ENCODE peak calls at places on chromosomes 5 and 9, in four cellular contexts. Z is left lobe of liver, A is SJSA1, I is fibroblast of pulmonary artery. X is an unnamed sample.

GRCh38 chr9:137506274-137506673 is 43.9 kb downstream of the PNPLA7 start:
- DNase-seq in Z (no peak), A (no peak), I (no peak), X (no peak)

GRCh38 chr5:68465934-68466551 is 250.5 kb downstream of the PIK3R1 start:
- DNase-seq in Z (no peak), A (no peak), I (no peak), X (no peak)

GRCh38 chr5:168047043-168047668 is 244.3 kb upstream of the WWC1 start:
- DNase-seq in Z (peak), A (peak), I (peak), X (no peak)

GRCh38 chr9:71814226-71814625 is 45.9 kb upstream of the CEMIP2 start:
- DNase-seq in Z (no peak), A (no peak), I (peak), X (no peak)

GRCh38 chr9:137531099-137531765 is 19.0 kb downstream of the PNPLA7 start:
- DNase-seq in Z (no peak), A (no peak), I (no peak), X (no peak)

GRCh38 chr9:15299374-15299939 is 7.6 kb downstream of the TTC39B start:
- DNase-seq in Z (no peak), A (no peak), I (no peak), X (no peak)

GRCh38 chr5:151585970-151586369 is 5.2 kb downstream of the FAT2 start:
- DNase-seq in Z (no peak), A (no peak), I (no peak), X (no peak)

GRCh38 chr9:109335929-109336328 is 15.1 kb upstream of the EPB41L4B start:
- DNase-seq in Z (no peak), A (no peak), I (no peak), X (peak)

GRCh38 chr5:73625314-73625904 is 587 bp upstream of the ARHGEF28 start:
- DNase-seq in Z (no peak), A (no peak), I (peak), X (no peak)

GRCh38 chr9:69605406-69605805 is 66.8 kb downstream of the APBA1 start:
- DNase-seq in Z (no peak), A (no peak), I (no peak), X (no peak)

GRCh38 chr9:92455217-92455616 is 27.1 kb downstream of the ASPN start:
- DNase-seq in Z (no peak), A (no peak), I (peak), X (no peak)

GRCh38 chr5:13972029-13972428 is 27.5 kb upstream of the DNAH5 start:
- DNase-seq in Z (no peak), A (no peak), I (no peak), X (no peak)

GRCh38 chr9:563200-563599 is 278.3 kb upstream of the DMRT1 start:
- DNase-seq in Z (no peak), A (no peak), I (no peak), X (no peak)

GRCh38 chr9:134172198-134173126 is 8.1 kb upstream of the RNU6ATAC start:
- DNase-seq in Z (peak), A (no peak), I (no peak), X (no peak)

GRCh38 chr5:88188458-88189132 is 80.0 kb downstream of the TMEM161B start:
- DNase-seq in Z (no peak), A (no peak), I (peak), X (no peak)

GRCh38 chr5:38825494-38825893 is 20.3 kb upstream of the OSMR start:
- DNase-seq in Z (no peak), A (no peak), I (peak), X (no peak)

GRCh38 chr5:36880761-36881160 is 4.2 kb downstream of the NIPBL start:
- DNase-seq in Z (no peak), A (no peak), I (no peak), X (no peak)

GRCh38 chr5:16741007-16741406 is 124.2 kb upstream of the RETREG1 start:
- DNase-seq in Z (no peak), A (no peak), I (peak), X (no peak)

GRCh38 chr5:139689631-139690384 is 41.7 kb downstream of the CXXC5 start:
- DNase-seq in Z (peak), A (no peak), I (peak), X (no peak)

GRCh38 chr9:74528207-74528606 is 31.1 kb downstream of the RORB start:
- DNase-seq in Z (no peak), A (no peak), I (no peak), X (no peak)

GRCh38 chr5:1833264-1834021 is 32.2 kb downstream of the NDUFS6 start:
- DNase-seq in Z (no peak), A (no peak), I (no peak), X (no peak)

GRCh38 chr9:132878695-132879064 is at the start of gene SPACA9:
- DNase-seq in Z (peak), A (peak), I (peak), X (no peak)

GRCh38 chr9:114382951-114383865 is 4.6 kb downstream of the AKNA start:
- DNase-seq in Z (no peak), A (no peak), I (peak), X (no peak)

GRCh38 chr5:99901972-99902371 is 633.2 kb upstream of the FAM174A start:
- DNase-seq in Z (no peak), A (no peak), I (no peak), X (no peak)

GRCh38 chr5:73786043-73786831 is 160.2 kb downstream of the ARHGEF28 start:
- DNase-seq in Z (no peak), A (no peak), I (no peak), X (no peak)

GRCh38 chr5:59500014-59500413 is 393.5 kb downstream of the PDE4D start:
- DNase-seq in Z (no peak), A (no peak), I (no peak), X (no peak)

GRCh38 chr5:180193749-180194375 is 15.1 kb downstream of the RASGEF1C start:
- DNase-seq in Z (peak), A (peak), I (no peak), X (no peak)

GRCh38 chr5:3181641-3182040 is 414.0 kb upstream of the IRX1 start:
- DNase-seq in Z (no peak), A (no peak), I (no peak), X (no peak)

GRCh38 chr5:161546463-161547301 is at the start of gene GABRB2:
- DNase-seq in Z (no peak), A (no peak), I (peak), X (no peak)

GRCh38 chr9:68545033-68545705 is 4.5 kb upstream of the TMEM252 start:
- DNase-seq in Z (no peak), A (no peak), I (no peak), X (no peak)

GRCh38 chr5:38330207-38330606 is 71.8 kb downstream of the EGFLAM start:
- DNase-seq in Z (no peak), A (peak), I (peak), X (no peak)

X was measured in SIG-M5.